ENCODE peak calls at places on chromosomes 1 and 21, in eight cellular contexts. P is Peyer's patch, U is lung, I is BE2C, M is thoracic aorta, Q is mesenchymal stem cell, R is left lung, K is fibroblast of lung. H is an unnamed sample.

GRCh38 chr1:67316180-67316902 is 8.7 kb downstream of the IL12RB2 start:
- DNase-seq in P (no peak), U (no peak), I (no peak), M (no peak), Q (no peak), R (no peak), K (no peak), H (no peak)

GRCh38 chr1:8417625-8418024 is 99.7 kb downstream of the SLC45A1 start:
- DNase-seq in P (no peak), U (no peak), I (no peak), M (no peak), Q (no peak), R (no peak), K (no peak), H (no peak)

GRCh38 chr1:9311029-9311428 is 18.3 kb downstream of the SPSB1 start:
- DNase-seq in P (no peak), U (no peak), I (no peak), M (no peak), Q (no peak), R (no peak), K (no peak), H (peak; percentile 32)

GRCh38 chr1:228955691-228956090 is 220.4 kb downstream of the RHOU start:
- DNase-seq in P (no peak), U (no peak), I (no peak), M (no peak), Q (peak; percentile 48), R (no peak), K (peak; percentile 52), H (no peak)

GRCh38 chr1:181551249-181551648 is 67.9 kb downstream of the CACNA1E start:
- DNase-seq in P (peak; percentile 29), U (peak; percentile 41), I (peak; percentile 16), M (no peak), Q (no peak), R (peak; percentile 35), K (peak; percentile 39), H (no peak)

GRCh38 chr21:15005391-15005790 is 59.4 kb downstream of the NRIP1 start:
- DNase-seq in P (no peak), U (no peak), I (no peak), M (no peak), Q (no peak), R (no peak), K (peak; percentile 22), H (no peak)

GRCh38 chr1:3082051-3082450 is 13.0 kb downstream of the PRDM16 start:
- DNase-seq in P (no peak), U (no peak), I (no peak), M (no peak), Q (no peak), R (no peak), K (no peak), H (no peak)

GRCh38 chr1:16613185-16614147 is at the start of gene NBPF1:
- DNase-seq in P (peak; percentile 99), U (peak; percentile 100), I (peak; percentile 98), M (peak; percentile 97), Q (peak; percentile 97), R (peak; percentile 99), K (peak; percentile 93), H (peak; percentile 99)

GRCh38 chr1:104195395-104195794 is 445.7 kb downstream of the AMY1C start:
- DNase-seq in P (no peak), U (no peak), I (no peak), M (no peak), Q (peak; percentile 12), R (no peak), K (no peak), H (no peak)

GRCh38 chr1:55828031-55828430 is 612.9 kb upstream of the USP24 start:
- DNase-seq in P (no peak), U (no peak), I (no peak), M (no peak), Q (no peak), R (no peak), K (no peak), H (no peak)

GRCh38 chr1:70818391-70818790 is 229.2 kb downstream of the PTGER3 start:
- DNase-seq in P (no peak), U (no peak), I (no peak), M (no peak), Q (no peak), R (no peak), K (no peak), H (no peak)

GRCh38 chr1:229928767-229929166 is 138.3 kb upstream of the GALNT2 start:
- DNase-seq in P (no peak), U (no peak), I (no peak), M (no peak), Q (no peak), R (no peak), K (no peak), H (no peak)

GRCh38 chr1:18324246-18324645 is 156.5 kb upstream of the KLHDC7A start:
- DNase-seq in P (no peak), U (no peak), I (no peak), M (no peak), Q (no peak), R (no peak), K (no peak), H (no peak)

GRCh38 chr1:160410412-160411005 is 10.1 kb downstream of the VANGL2 start:
- DNase-seq in P (no peak), U (no peak), I (no peak), M (no peak), Q (no peak), R (no peak), K (no peak), H (peak; percentile 71)

GRCh38 chr21:45589686-45590245 is 47.5 kb upstream of the SLC19A1 start:
- DNase-seq in P (no peak), U (no peak), I (no peak), M (no peak), Q (no peak), R (no peak), K (no peak), H (peak; percentile 25)

GRCh38 chr1:225657462-225657989 is 4.6 kb upstream of the ENAH start:
- DNase-seq in P (no peak), U (no peak), I (peak; percentile 35), M (no peak), Q (peak; percentile 84), R (no peak), K (peak; percentile 79), H (no peak)

GRCh38 chr1:25651824-25652741 is 35.5 kb downstream of the MAN1C1 start:
- DNase-seq in P (no peak), U (no peak), I (no peak), M (no peak), Q (no peak), R (no peak), K (no peak), H (peak; percentile 54)

GRCh38 chr21:43925096-43925481 is 60.1 kb downstream of the AGPAT3 start:
- DNase-seq in P (no peak), U (no peak), I (no peak), M (no peak), Q (no peak), R (no peak), K (no peak), H (peak; percentile 69)

GRCh38 chr1:98437540-98437939 is 224.0 kb upstream of the SNX7 start:
- DNase-seq in P (no peak), U (no peak), I (no peak), M (no peak), Q (no peak), R (no peak), K (no peak), H (no peak)

GRCh38 chr1:12276225-12276624 is 46.4 kb downstream of the VPS13D start:
- DNase-seq in P (no peak), U (no peak), I (no peak), M (no peak), Q (peak; percentile 50), R (no peak), K (peak; percentile 67), H (peak; percentile 52)

GRCh38 chr1:248627971-248628844 is 6.7 kb downstream of the OR2T11 start:
- DNase-seq in P (no peak), U (no peak), I (no peak), M (no peak), Q (no peak), R (no peak), K (no peak), H (no peak)
- H3K9me3 ChIP-seq in P (no peaks in the 10 kb centered on the region), U (no peaks in the 10 kb centered on the region), I (no peaks in the 10 kb centered on the region), M (no peaks in the 10 kb centered on the region), Q (no peaks in the 10 kb centered on the region), R (no peaks in the 10 kb centered on the region), K (no peaks in the 10 kb centered on the region), H (no peaks in the 10 kb centered on the region)

DNA sequence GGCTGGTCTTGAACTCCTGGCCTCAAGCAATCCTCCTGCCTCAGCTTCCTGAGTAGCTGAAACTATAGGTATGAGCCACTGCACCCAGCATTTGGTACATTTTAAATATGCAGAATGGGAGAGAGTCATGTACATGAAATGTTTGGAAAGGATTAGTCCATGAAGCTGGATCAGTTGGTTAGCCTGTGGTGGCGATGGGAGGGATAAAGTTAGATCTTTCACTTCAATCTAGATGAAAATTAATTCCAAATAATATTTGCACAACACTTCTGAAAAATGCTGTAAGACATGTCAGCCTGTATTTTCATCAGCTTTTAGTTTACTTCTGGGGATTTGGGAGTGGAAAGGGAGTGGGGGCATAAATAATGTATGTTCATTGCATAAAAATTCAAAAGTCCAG is 188.9 kb downstream of the HUNK start:
- DNase-seq in P (no peak), U (no peak), I (no peak), M (no peak), Q (no peak), R (no peak), K (no peak), H (no peak)
- H3K27me3 ChIP-seq in P (no peaks in the 10 kb centered on the region), U (no peaks in the 10 kb centered on the region), I (no peaks in the 10 kb centered on the region), M (no peaks in the 10 kb centered on the region), Q (no peaks in the 10 kb centered on the region), R (no peaks in the 10 kb centered on the region), K (no peaks in the 10 kb centered on the region), H (no peaks in the 10 kb centered on the region)

GRCh38 chr21:9774347-9774746 is 747.0 kb upstream of the TPTE start:
- DNase-seq in P (no peak), U (no peak), I (no peak), M (no peak), Q (no peak), R (no peak), K (no peak), H (no peak)
- H3K9me3 ChIP-seq in P (no peaks in the 10 kb centered on the region), U (no peaks in the 10 kb centered on the region), I (no peaks in the 10 kb centered on the region), M (no peaks in the 10 kb centered on the region), Q (peaks cover 33% of the 10 kb centered on the region), R (no peaks in the 10 kb centered on the region), K (peaks cover 2% of the 10 kb centered on the region), H (no peaks in the 10 kb centered on the region)

DNA sequence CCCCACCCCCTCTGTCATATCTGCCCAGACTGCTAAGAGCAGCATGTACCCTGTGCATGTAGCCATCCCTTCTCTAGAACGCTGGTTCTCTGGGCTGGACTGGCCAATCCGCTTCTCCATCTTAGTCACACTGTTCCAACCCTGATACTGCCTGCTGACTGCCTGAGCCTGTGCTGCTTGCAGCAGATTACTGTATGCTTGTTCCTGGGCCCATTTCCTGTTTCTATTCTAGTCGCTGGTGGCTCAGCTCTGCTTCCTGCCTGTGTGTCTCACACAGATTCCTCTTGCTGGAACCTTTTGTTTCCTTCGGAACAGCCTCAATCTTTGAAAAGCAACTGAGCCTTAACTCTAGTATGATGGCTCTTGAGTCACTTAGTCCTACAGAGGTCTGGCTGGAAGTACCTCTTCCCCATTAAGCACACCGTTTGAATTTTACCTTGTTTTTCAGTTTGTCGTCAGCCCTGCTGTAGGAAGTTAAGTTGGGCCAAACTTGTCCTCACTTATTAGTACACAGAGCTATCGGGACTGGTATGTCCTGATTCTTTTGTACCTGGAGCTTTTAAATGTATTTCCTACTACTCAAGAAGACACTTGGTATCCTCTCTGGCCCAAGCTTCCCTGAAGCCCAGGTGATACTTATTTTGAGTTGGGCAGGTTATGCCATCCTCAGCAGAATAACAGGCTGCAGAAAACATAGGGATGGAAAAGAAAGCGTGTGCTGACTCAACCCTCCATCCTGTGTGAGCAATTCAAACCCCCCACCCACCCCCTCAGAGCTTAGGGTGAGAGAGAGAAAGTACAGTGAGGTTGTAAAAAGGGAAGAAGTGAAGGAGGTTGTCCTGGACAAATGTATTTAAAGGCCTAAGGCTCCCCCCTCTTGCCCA is 43.4 kb upstream of the PIGV start:
- DNase-seq in P (peak; percentile 90), U (peak; percentile 74), I (peak; percentile 61), M (peak; percentile 68), Q (peak; percentile 93), R (peak; percentile 86), K (peak; percentile 82), H (peak; percentile 83)
- H3K27me3 ChIP-seq in P (no peaks in the 10 kb centered on the region), U (no peaks in the 10 kb centered on the region), I (no peaks in the 10 kb centered on the region), M (no peaks in the 10 kb centered on the region), Q (no peaks in the 10 kb centered on the region), R (no peaks in the 10 kb centered on the region), K (no peaks in the 10 kb centered on the region), H (no peaks in the 10 kb centered on the region)